ENCODE peak calls at places on chromosomes 1 and 21, in ten cellular contexts. O is HT1080; R is WTC11; Z is esophagus muscularis mucosa; Q is MV-4-11; J is memory B cell; S is NCI-H1417; T is activated CD4-positive, CD25-positive, alpha-beta regulatory T cell; M is T-helper 2 cell; I is HEK293T. N is an unnamed sample.

GRCh38 chr1:178958491-178958890 is 67.2 kb upstream of the FAM20B start:
- DNase-seq in T (no peak), Z (no peak), Q (no peak), O (no peak), S (no peak), M (no peak), J (no peak), I (no peak), R (no peak), N (no peak)

GRCh38 chr1:236733654-236734053 is 47.4 kb downstream of the ACTN2 start:
- DNase-seq in Z (no peak), I (no peak), O (no peak), T (no peak), S (no peak), J (no peak), M (no peak), R (no peak), Q (no peak), N (no peak)

GRCh38 chr21:43278766-43279577 is 110.2 kb downstream of the CRYAA start:
- DNase-seq in R (no peak), O (no peak), T (no peak), Z (no peak), Q (no peak), M (no peak), I (no peak), S (no peak), J (no peak), N (no peak)

GRCh38 chr1:76229279-76229977 is 154.9 kb downstream of the ST6GALNAC3 start:
- DNase-seq in M (no peak), T (no peak), Q (no peak), R (no peak), I (no peak), O (no peak), S (peak; percentile 35), J (no peak), Z (no peak), N (no peak)

GRCh38 chr21:15741510-15741909 is 11.7 kb downstream of the USP25 start:
- DNase-seq in Q (no peak), J (no peak), R (no peak), Z (no peak), O (peak; percentile 44), S (no peak), I (no peak), M (no peak), T (no peak), N (no peak)

GRCh38 chr1:9869831-9870251 is 40.2 kb downstream of the CTNNBIP1 start:
- DNase-seq in Z (no peak), S (no peak), M (no peak), I (no peak), R (no peak), J (no peak), Q (no peak), O (no peak), T (no peak), N (no peak)

GRCh38 chr1:203754455-203754864 is 10.5 kb upstream of the LAX1 start:
- DNase-seq in M (peak; percentile 47), J (peak; percentile 30), O (no peak), T (no peak), I (no peak), R (no peak), Q (no peak), S (no peak), Z (no peak), N (no peak)

GRCh38 chr1:114113801-114114750 is 39.6 kb downstream of the SYT6 start:
- DNase-seq in J (no peak), Z (no peak), R (no peak), T (no peak), M (no peak), S (no peak), I (no peak), O (peak; percentile 83), Q (peak; percentile 89), N (no peak)

GRCh38 chr1:154849645-154850131 is 20.4 kb downstream of the KCNN3 start:
- DNase-seq in O (peak; percentile 27), I (no peak), S (no peak), Q (no peak), R (no peak), T (no peak), M (peak; percentile 54), J (no peak), Z (no peak), N (peak; percentile 30)

GRCh38 chr1:9367806-9368205 is 75.1 kb downstream of the SPSB1 start:
- DNase-seq in J (no peak), S (no peak), R (no peak), T (no peak), O (no peak), Z (no peak), M (no peak), I (no peak), Q (no peak), N (no peak)

GRCh38 chr1:100347009-100347966 is 5.0 kb upstream of the CDC14A start:
- DNase-seq in Z (no peak), S (no peak), I (no peak), R (no peak), Q (peak; percentile 64), O (peak; percentile 10), T (no peak), M (no peak), J (no peak), N (no peak)

GRCh38 chr1:16006010-16006409 is 2.0 kb downstream of the SRARP start:
- DNase-seq in R (no peak), S (no peak), Z (no peak), J (no peak), I (no peak), T (no peak), M (no peak), Q (no peak), O (no peak), N (no peak)

GRCh38 chr1:19925342-19926070 is 2.1 kb upstream of the PLA2G2E start:
- DNase-seq in Z (no peak), M (no peak), O (peak; percentile 90), J (no peak), Q (no peak), T (no peak), S (no peak), I (no peak), R (no peak), N (no peak)

GRCh38 chr1:109785446-109786106 is 21.9 kb upstream of the EPS8L3 start:
- DNase-seq in O (no peak), S (no peak), M (no peak), J (no peak), I (no peak), Z (no peak), T (no peak), R (no peak), Q (no peak), N (no peak)

GRCh38 chr1:14095001-14095400 is 395.0 kb downstream of the PRDM2 start:
- DNase-seq in S (peak; percentile 51), Q (no peak), O (no peak), I (peak; percentile 32), T (no peak), M (peak; percentile 1), Z (peak; percentile 42), R (no peak), J (no peak), N (no peak)